ENCODE peak calls at places on chromosomes 1 and 21, in eight cellular contexts. One of them, this sample, is unnamed.

GRCh38 chr1:18932387-18932786 is 24.1 kb downstream of the IFFO2 start:
- DNase-seq in kidney tubule cell: peak; percentile 79
- DNase-seq in germinal center: no peak
- DNase-seq in left colon: no peak
- DNase-seq in amniotic stem cell: no peak
- DNase-seq in hypothalamus: no peak
- DNase-seq in nucleus accumbens: no peak
- DNase-seq in T-cell: no peak
- DNase-seq in this sample: no peak

GRCh38 chr1:2948001-2948750 is 73.1 kb upstream of the ACTRT2 start:
- DNase-seq in germinal center: no peak
- DNase-seq in T-cell: no peak
- DNase-seq in left colon: no peak
- DNase-seq in amniotic stem cell: no peak
- DNase-seq in hypothalamus: no peak
- DNase-seq in kidney tubule cell: no peak
- DNase-seq in nucleus accumbens: no peak
- DNase-seq in this sample: no peak

GRCh38 chr1:37465596-37466517 is 8.5 kb upstream of the ZC3H12A start:
- DNase-seq in T-cell: no peak
- DNase-seq in nucleus accumbens: no peak
- DNase-seq in amniotic stem cell: no peak
- DNase-seq in left colon: no peak
- DNase-seq in germinal center: no peak
- DNase-seq in kidney tubule cell: no peak
- DNase-seq in hypothalamus: no peak
- DNase-seq in this sample: no peak

GRCh38 chr1:33908344-33908956 is 44.6 kb downstream of the HMGB4 start:
- DNase-seq in hypothalamus: peak; percentile 4
- DNase-seq in kidney tubule cell: no peak
- DNase-seq in T-cell: no peak
- DNase-seq in nucleus accumbens: peak; percentile 38
- DNase-seq in amniotic stem cell: no peak
- DNase-seq in left colon: no peak
- DNase-seq in germinal center: no peak
- DNase-seq in this sample: no peak

GRCh38 chr1:155598842-155599331 is 11.1 kb upstream of the MSTO1 start:
- DNase-seq in kidney tubule cell: peak; percentile 36
- DNase-seq in nucleus accumbens: no peak
- DNase-seq in hypothalamus: peak; percentile 29
- DNase-seq in germinal center: no peak
- DNase-seq in T-cell: peak; percentile 5
- DNase-seq in left colon: no peak
- DNase-seq in amniotic stem cell: no peak
- DNase-seq in this sample: peak; percentile 53

GRCh38 chr21:25501996-25502665 is 105.2 kb downstream of the MRPL39 start:
- DNase-seq in kidney tubule cell: peak; percentile 99
- DNase-seq in T-cell: no peak
- DNase-seq in amniotic stem cell: no peak
- DNase-seq in left colon: no peak
- DNase-seq in nucleus accumbens: no peak
- DNase-seq in germinal center: no peak
- DNase-seq in hypothalamus: no peak
- DNase-seq in this sample: no peak

GRCh38 chr1:35443768-35444518 is 113.3 kb downstream of the KIAA0319L start:
- DNase-seq in T-cell: no peak
- DNase-seq in germinal center: no peak
- DNase-seq in left colon: no peak
- DNase-seq in amniotic stem cell: no peak
- DNase-seq in kidney tubule cell: no peak
- DNase-seq in hypothalamus: no peak
- DNase-seq in nucleus accumbens: no peak
- DNase-seq in this sample: no peak

GRCh38 chr1:175725684-175726083 is 17.7 kb downstream of the TNR start:
- DNase-seq in nucleus accumbens: no peak
- DNase-seq in left colon: no peak
- DNase-seq in T-cell: no peak
- DNase-seq in amniotic stem cell: no peak
- DNase-seq in kidney tubule cell: peak; percentile 24
- DNase-seq in hypothalamus: no peak
- DNase-seq in germinal center: no peak
- DNase-seq in this sample: no peak

GRCh38 chr1:221268295-221268694 is 389.1 kb downstream of the HLX start:
- DNase-seq in nucleus accumbens: no peak
- DNase-seq in kidney tubule cell: peak; percentile 41
- DNase-seq in amniotic stem cell: peak; percentile 35
- DNase-seq in hypothalamus: no peak
- DNase-seq in germinal center: no peak
- DNase-seq in left colon: no peak
- DNase-seq in T-cell: no peak
- DNase-seq in this sample: no peak

GRCh38 chr1:206555473-206555935 is 48.2 kb downstream of the RASSF5 start:
- DNase-seq in amniotic stem cell: no peak
- DNase-seq in hypothalamus: peak; percentile 19
- DNase-seq in kidney tubule cell: no peak
- DNase-seq in left colon: peak; percentile 42
- DNase-seq in T-cell: no peak
- DNase-seq in nucleus accumbens: peak; percentile 42
- DNase-seq in germinal center: peak; percentile 17
- DNase-seq in this sample: peak; percentile 69

GRCh38 chr1:170765712-170766330 is 101.9 kb downstream of the PRRX1 start:
- DNase-seq in kidney tubule cell: peak; percentile 11
- DNase-seq in hypothalamus: no peak
- DNase-seq in nucleus accumbens: no peak
- DNase-seq in amniotic stem cell: no peak
- DNase-seq in left colon: no peak
- DNase-seq in germinal center: no peak
- DNase-seq in T-cell: no peak
- DNase-seq in this sample: no peak

GRCh38 chr1:39082811-39083576 is 56.8 kb downstream of the NDUFS5 start:
- DNase-seq in germinal center: no peak
- DNase-seq in hypothalamus: no peak
- DNase-seq in left colon: no peak
- DNase-seq in T-cell: no peak
- DNase-seq in amniotic stem cell: no peak
- DNase-seq in nucleus accumbens: no peak
- DNase-seq in kidney tubule cell: no peak
- DNase-seq in this sample: no peak

GRCh38 chr1:204730826-204731459 is 45.4 kb upstream of the LRRN2 start:
- DNase-seq in kidney tubule cell: no peak
- DNase-seq in germinal center: no peak
- DNase-seq in T-cell: no peak
- DNase-seq in hypothalamus: no peak
- DNase-seq in nucleus accumbens: no peak
- DNase-seq in amniotic stem cell: no peak
- DNase-seq in left colon: no peak
- DNase-seq in this sample: no peak

GRCh38 chr1:233868461-233868860 is 36.0 kb upstream of the SLC35F3 start:
- DNase-seq in germinal center: no peak
- DNase-seq in left colon: no peak
- DNase-seq in T-cell: no peak
- DNase-seq in kidney tubule cell: peak; percentile 27
- DNase-seq in hypothalamus: no peak
- DNase-seq in amniotic stem cell: no peak
- DNase-seq in nucleus accumbens: no peak
- DNase-seq in this sample: no peak

GRCh38 chr1:208178091-208178529 is 66.1 kb downstream of the PLXNA2 start:
- DNase-seq in left colon: peak; percentile 56
- DNase-seq in T-cell: no peak
- DNase-seq in nucleus accumbens: no peak
- DNase-seq in kidney tubule cell: peak; percentile 22
- DNase-seq in germinal center: no peak
- DNase-seq in hypothalamus: no peak
- DNase-seq in amniotic stem cell: no peak
- DNase-seq in this sample: no peak

GRCh38 chr1:52706136-52706670 is 8.1 kb upstream of the COA7 start:
- DNase-seq in hypothalamus: no peak
- DNase-seq in nucleus accumbens: no peak
- DNase-seq in left colon: no peak
- DNase-seq in germinal center: no peak
- DNase-seq in T-cell: no peak
- DNase-seq in kidney tubule cell: no peak
- DNase-seq in amniotic stem cell: no peak
- DNase-seq in this sample: no peak

GRCh38 chr1:69700770-69701169 is 133.0 kb downstream of the LRRC7 start:
- DNase-seq in left colon: peak; percentile 9
- DNase-seq in T-cell: no peak
- DNase-seq in germinal center: no peak
- DNase-seq in kidney tubule cell: peak; percentile 14
- DNase-seq in amniotic stem cell: no peak
- DNase-seq in nucleus accumbens: no peak
- DNase-seq in hypothalamus: no peak
- DNase-seq in this sample: no peak

GRCh38 chr1:220129479-220130210 is 35.7 kb downstream of the IARS2 start:
- DNase-seq in amniotic stem cell: no peak
- DNase-seq in nucleus accumbens: no peak
- DNase-seq in kidney tubule cell: no peak
- DNase-seq in T-cell: no peak
- DNase-seq in hypothalamus: no peak
- DNase-seq in left colon: no peak
- DNase-seq in germinal center: no peak
- DNase-seq in this sample: no peak

GRCh38 chr1:103509235-103509634 is 16.3 kb upstream of the RNPC3 start:
- DNase-seq in nucleus accumbens: no peak
- DNase-seq in germinal center: no peak
- DNase-seq in T-cell: no peak
- DNase-seq in kidney tubule cell: no peak
- DNase-seq in left colon: no peak
- DNase-seq in hypothalamus: no peak
- DNase-seq in amniotic stem cell: no peak
- DNase-seq in this sample: no peak

GRCh38 chr1:2811526-2811905 is 10.0 kb upstream of the TTC34 start:
- DNase-seq in left colon: no peak
- DNase-seq in germinal center: no peak
- DNase-seq in T-cell: no peak
- DNase-seq in kidney tubule cell: no peak
- DNase-seq in nucleus accumbens: no peak
- DNase-seq in amniotic stem cell: no peak
- DNase-seq in hypothalamus: no peak
- DNase-seq in this sample: no peak

GRCh38 chr1:226635456-226635941 is 86.9 kb downstream of the STUM start:
- DNase-seq in nucleus accumbens: no peak
- DNase-seq in amniotic stem cell: no peak
- DNase-seq in kidney tubule cell: no peak
- DNase-seq in hypothalamus: no peak
- DNase-seq in T-cell: no peak
- DNase-seq in left colon: no peak
- DNase-seq in germinal center: no peak
- DNase-seq in this sample: no peak

GRCh38 chr1:12411747-12412146 is 181.9 kb downstream of the VPS13D start:
- DNase-seq in T-cell: no peak
- DNase-seq in hypothalamus: no peak
- DNase-seq in amniotic stem cell: no peak
- DNase-seq in nucleus accumbens: no peak
- DNase-seq in germinal center: no peak
- DNase-seq in kidney tubule cell: no peak
- DNase-seq in left colon: no peak
- DNase-seq in this sample: no peak

GRCh38 chr1:61253059-61253735 is 170.8 kb downstream of the NFIA start:
- DNase-seq in nucleus accumbens: peak; percentile 36
- DNase-seq in germinal center: no peak
- DNase-seq in kidney tubule cell: peak; percentile 57
- DNase-seq in left colon: peak; percentile 87
- DNase-seq in T-cell: peak; percentile 12
- DNase-seq in amniotic stem cell: no peak
- DNase-seq in hypothalamus: peak; percentile 60
- DNase-seq in this sample: peak; percentile 53

GRCh38 chr21:27564684-27565280 is 597.9 kb upstream of the ADAMTS5 start:
- DNase-seq in amniotic stem cell: no peak
- DNase-seq in germinal center: no peak
- DNase-seq in nucleus accumbens: no peak
- DNase-seq in left colon: peak; percentile 56
- DNase-seq in T-cell: no peak
- DNase-seq in hypothalamus: peak; percentile 34
- DNase-seq in kidney tubule cell: peak; percentile 74
- DNase-seq in this sample: peak; percentile 45

GRCh38 chr1:198948895-198949659 is 310.2 kb downstream of the PTPRC start:
- DNase-seq in hypothalamus: no peak
- DNase-seq in nucleus accumbens: no peak
- DNase-seq in T-cell: no peak
- DNase-seq in left colon: no peak
- DNase-seq in germinal center: no peak
- DNase-seq in amniotic stem cell: no peak
- DNase-seq in kidney tubule cell: no peak
- DNase-seq in this sample: no peak

GRCh38 chr1:222904451-222904850 is 89.6 kb downstream of the DISP1 start:
- DNase-seq in T-cell: no peak
- DNase-seq in amniotic stem cell: no peak
- DNase-seq in kidney tubule cell: peak; percentile 13
- DNase-seq in hypothalamus: no peak
- DNase-seq in germinal center: no peak
- DNase-seq in nucleus accumbens: no peak
- DNase-seq in left colon: no peak
- DNase-seq in this sample: no peak